ENCODE peak calls at places on chromosomes 12 and 14, in eight cellular contexts. G is right atrium auricular region; T is NCI-H460; H is HT1080; J is pulmonary artery endothelial cell; V is Karpas-422; A is activated naive CD4-positive, alpha-beta T cell; B is HuH-7.5. K is an unnamed sample.

GRCh38 chr12:65123435-65124063 is 2.4 kb upstream of the WIF1 start:
- DNase-seq in V (peak; percentile 86), G (no peak), T (peak; percentile 33), B (no peak), J (no peak), A (no peak), H (peak; percentile 10), K (no peak)

GRCh38 chr14:31271648-31272047 is 64.1 kb upstream of the HECTD1 start:
- DNase-seq in A (no peak), H (no peak), T (no peak), G (no peak), V (no peak), B (no peak), J (no peak), K (no peak)

GRCh38 chr12:122144885-122145284 is 29.1 kb downstream of the IL31 start:
- DNase-seq in A (no peak), V (no peak), J (no peak), H (no peak), B (no peak), G (no peak), T (no peak), K (no peak)

GRCh38 chr12:70507442-70507841 is 129.8 kb downstream of the PTPRB start:
- DNase-seq in B (no peak), V (no peak), G (no peak), A (no peak), T (no peak), H (peak; percentile 44), J (peak; percentile 83), K (no peak)

GRCh38 chr12:69252033-69252432 is 12.7 kb downstream of the CPSF6 start:
- DNase-seq in H (no peak), B (no peak), G (no peak), V (no peak), A (no peak), J (no peak), T (no peak), K (no peak)

GRCh38 chr12:53703746-53704145 is 23.5 kb downstream of the CALCOCO1 start:
- DNase-seq in T (no peak), G (no peak), V (no peak), A (no peak), H (no peak), J (no peak), B (no peak), K (no peak)

GRCh38 chr12:115261691-115262398 is 577.9 kb upstream of the TBX3 start:
- DNase-seq in A (no peak), H (no peak), B (peak; percentile 13), T (no peak), V (no peak), G (no peak), J (no peak), K (no peak)

GRCh38 chr12:3138896-3139590 is 61.9 kb downstream of the TSPAN9 start:
- DNase-seq in B (no peak), A (no peak), G (no peak), J (no peak), T (no peak), V (no peak), H (no peak), K (no peak)

GRCh38 chr14:31205681-31206535 is 1.7 kb downstream of the HECTD1 start:
- DNase-seq in H (peak; percentile 33), B (peak; percentile 83), T (no peak), A (no peak), J (no peak), G (no peak), V (peak; percentile 61), K (peak; percentile 43)

GRCh38 chr12:6697584-6698351 is 2.8 kb downstream of the PIANP start:
- DNase-seq in J (no peak), H (peak; percentile 71), A (no peak), G (no peak), T (peak; percentile 52), V (peak; percentile 73), B (peak; percentile 86), K (peak; percentile 21)

GRCh38 chr12:5567021-5567744 is 135.3 kb downstream of the NTF3 start:
- DNase-seq in J (no peak), G (peak; percentile 57), T (no peak), H (no peak), A (no peak), V (no peak), B (no peak), K (no peak)

GRCh38 chr12:10718279-10718821 is 4.8 kb downstream of the YBX3 start:
- DNase-seq in H (peak; percentile 58), T (no peak), B (no peak), J (no peak), G (no peak), A (no peak), V (no peak), K (peak; percentile 44)

GRCh38 chr12:52020539-52021336 is 14.0 kb downstream of the TAMALIN start:
- DNase-seq in H (peak; percentile 54), T (peak; percentile 33), J (no peak), G (no peak), V (peak; percentile 87), B (peak; percentile 91), A (no peak), K (no peak)

GRCh38 chr12:3087758-3088157 is 10.6 kb downstream of the TSPAN9 start:
- DNase-seq in J (no peak), A (no peak), B (no peak), V (no peak), G (no peak), T (no peak), H (no peak), K (no peak)

GRCh38 chr14:65351493-65352224 is 60.9 kb upstream of the FUT8 start:
- DNase-seq in T (no peak), G (no peak), H (no peak), B (no peak), A (no peak), J (no peak), V (peak; percentile 72), K (no peak)

GRCh38 chr12:29023436-29024076 is 125.5 kb upstream of the FAR2 start:
- DNase-seq in V (no peak), H (no peak), B (no peak), J (no peak), T (no peak), G (no peak), A (no peak), K (no peak)

GRCh38 chr12:130667421-130667960 is 48.6 kb downstream of the RIMBP2 start:
- DNase-seq in B (no peak), J (no peak), H (no peak), V (no peak), T (no peak), G (no peak), A (no peak), K (no peak)

GRCh38 chr14:21383848-21384493 is at the start of gene SUPT16H:
- DNase-seq in J (peak; percentile 86), A (peak; percentile 74), G (peak; percentile 98), B (peak; percentile 56), H (peak; percentile 97), T (peak; percentile 94), V (peak; percentile 100), K (peak; percentile 83)

GRCh38 chr12:1688086-1688710 is 2.7 kb upstream of the ADIPOR2 start:
- DNase-seq in J (no peak), V (no peak), T (no peak), B (no peak), G (no peak), A (no peak), H (peak; percentile 31), K (no peak)

GRCh38 chr14:75985618-75986438 is at the start of gene IFT43:
- DNase-seq in J (peak; percentile 40), H (peak; percentile 67), A (peak; percentile 58), G (peak; percentile 94), T (peak; percentile 71), V (peak; percentile 96), B (peak; percentile 69), K (no peak)

GRCh38 chr12:48023386-48023785 is 19.1 kb upstream of the COL2A1 start:
- DNase-seq in T (no peak), B (no peak), A (no peak), V (no peak), H (no peak), J (no peak), G (no peak), K (no peak)

GRCh38 chr12:47098099-47098498 is 18.3 kb upstream of the AMIGO2 start:
- DNase-seq in H (no peak), A (no peak), V (no peak), T (no peak), G (no peak), J (no peak), B (no peak), K (no peak)

GRCh38 chr12:65882504-65882903 is 58.2 kb downstream of the HMGA2 start:
- DNase-seq in B (no peak), G (no peak), H (no peak), A (no peak), T (no peak), V (no peak), J (no peak), K (no peak)

GRCh38 chr14:94079891-94080605 is 954 bp downstream of the DDX24 start:
- DNase-seq in A (no peak), H (no peak), J (no peak), T (no peak), V (peak; percentile 65), B (no peak), G (no peak), K (no peak)

GRCh38 chr12:81976661-81977060 is 217.5 kb upstream of the PPFIA2 start:
- DNase-seq in J (no peak), H (no peak), T (no peak), A (no peak), G (no peak), V (no peak), B (no peak), K (no peak)

K was measured in AG09309.